ENCODE peak calls at places on chromosome 3, in four cellular contexts. R is T follicular helper cell; O is HTR-8/SVneo; H is activated CD4-positive, alpha-beta T cell treated with anti-CD3 and anti-CD28 coated beads, Interleukin-2, amount 50 U/mL, for 48 hours. G is an unnamed sample.

GRCh38 chr3:145422541-145422940 is 738.4 kb downstream of the PLOD2 start:
- DNase-seq in R (no peak), O (no peak), H (no peak), G (no peak)

GRCh38 chr3:31041161-31041978 is 146.9 kb upstream of the GADL1 start:
- DNase-seq in R (no peak), O (peak; percentile 83), H (no peak), G (peak; percentile 94)

GRCh38 chr3:3288288-3288687 is 108.8 kb upstream of the CRBN start:
- DNase-seq in R (no peak), O (no peak), H (no peak), G (no peak)

GRCh38 chr3:122513386-122514122 is 1.2 kb downstream of the KPNA1 start:
- DNase-seq in R (no peak), O (no peak), H (no peak), G (peak; percentile 12)

GRCh38 chr3:185210621-185211157 is 43.2 kb downstream of the EHHADH start:
- DNase-seq in R (no peak), O (no peak), H (no peak), G (no peak)

GRCh38 chr3:109683746-109684145 is 346.4 kb upstream of the DPPA4 start:
- DNase-seq in R (no peak), O (no peak), H (no peak), G (no peak)

GRCh38 chr3:69251078-69251805 is 128.8 kb upstream of the LMOD3 start:
- DNase-seq in R (no peak), O (no peak), H (no peak), G (no peak)

GRCh38 chr3:53142986-53143385 is 12.8 kb upstream of the RFT1 start:
- DNase-seq in R (no peak), O (no peak), H (no peak), G (no peak)